ENCODE peak calls at places on chromosomes 4 and X, in ten cellular contexts. T is endothelial cell; W is T-helper 1 cell; O is RWPE1; K is activated T-helper 1 cell treated with anti-CD3 and anti-CD28 coated beads, Interleukin-2, amount 50 U/mL, for 16 hours; Y is activated CD4-positive, alpha-beta T cell treated with anti-CD3 and anti-CD28 coated beads for 4 hours; M is mesendoderm; J is SK-N-MC; E is Right ventricle myocardium inferior; U is activated naive CD8-positive, alpha-beta T cell treated with anti-CD3 and anti-CD28 coated beads, Interleukin-2, amount 50 U/mL, for 16 hours. X is an unnamed sample.

GRCh38 chrX:56882581-56882980 is 112.8 kb downstream of the SPIN3 start:
- DNase-seq in T (no peak), W (no peak), O (no peak), K (no peak), Y (no peak), M (no peak), J (no peak), E (no peak), U (no peak), X (no peak)

GRCh38 chr4:185933078-185933581 is 121.1 kb upstream of the SORBS2 start:
- DNase-seq in T (peak; percentile 6), W (no peak), O (no peak), K (no peak), Y (no peak), M (peak; percentile 32), J (no peak), E (no peak), U (no peak), X (no peak)

GRCh38 chr4:139857021-139857420 is 191.4 kb downstream of the MGST2 start:
- DNase-seq in T (no peak), W (no peak), O (no peak), K (no peak), Y (no peak), M (peak; percentile 63), J (no peak), E (no peak), U (no peak), X (no peak)

GRCh38 chrX:119758682-119759332 is 419 bp downstream of the SOWAHD start:
- DNase-seq in T (peak; percentile 4), W (peak; percentile 44), O (no peak), K (no peak), Y (peak; percentile 8), M (peak; percentile 22), J (no peak), E (no peak), U (no peak), X (no peak)

GRCh38 chr4:94880976-94881375 is 123.2 kb downstream of the BMPR1B start:
- DNase-seq in T (no peak), W (no peak), O (no peak), K (no peak), Y (no peak), M (no peak), J (no peak), E (no peak), U (no peak), X (no peak)

GRCh38 chr4:7894677-7895181 is 44.9 kb downstream of the AFAP1 start:
- DNase-seq in T (no peak), W (no peak), O (no peak), K (no peak), Y (no peak), M (no peak), J (no peak), E (no peak), U (no peak), X (no peak)

GRCh38 chr4:1325176-1325480 is 21.9 kb upstream of the UVSSA start:
- DNase-seq in T (no peak), W (no peak), O (no peak), K (no peak), Y (no peak), M (no peak), J (no peak), E (no peak), U (no peak), X (no peak)

GRCh38 chrX:68061206-68061535 is 372.1 kb downstream of the OPHN1 start:
- DNase-seq in T (no peak), W (no peak), O (no peak), K (no peak), Y (no peak), M (no peak), J (no peak), E (no peak), U (no peak), X (no peak)

GRCh38 chr4:188976644-188977115 is 837.4 kb downstream of the TRIML1 start:
- DNase-seq in T (no peak), W (no peak), O (no peak), K (no peak), Y (no peak), M (peak; percentile 91), J (no peak), E (no peak), U (no peak), X (no peak)

GRCh38 chrX:9312922-9313867 is 151.7 kb upstream of the TBL1X start:
- DNase-seq in T (peak; percentile 5), W (peak; percentile 37), O (peak; percentile 2), K (peak; percentile 64), Y (peak; percentile 82), M (peak; percentile 38), J (no peak), E (no peak), U (peak; percentile 32), X (peak; percentile 59)

GRCh38 chrX:152445926-152446325 is 5.2 kb downstream of the GABRA3 start:
- DNase-seq in T (no peak), W (no peak), O (no peak), K (no peak), Y (no peak), M (peak; percentile 19), J (no peak), E (no peak), U (no peak), X (no peak)

GRCh38 chrX:2320580-2321327 is 180.0 kb downstream of the DHRSX start:
- DNase-seq in T (no peak), W (no peak), O (no peak), K (no peak), Y (no peak), M (peak; percentile 8), J (no peak), E (peak; percentile 78), U (no peak), X (no peak)

GRCh38 chr4:162456106-162456505 is 292.3 kb upstream of the FSTL5 start:
- DNase-seq in T (no peak), W (no peak), O (peak; percentile 1), K (no peak), Y (no peak), M (no peak), J (no peak), E (no peak), U (no peak), X (no peak)

GRCh38 chrX:13851996-13852695 is 35.3 kb upstream of the GPM6B start:
- DNase-seq in T (no peak), W (no peak), O (no peak), K (no peak), Y (no peak), M (no peak), J (no peak), E (no peak), U (no peak), X (no peak)

GRCh38 chr4:118872181-118872580 is 16.5 kb upstream of the SYNPO2 start:
- DNase-seq in T (no peak), W (no peak), O (no peak), K (no peak), Y (no peak), M (no peak), J (no peak), E (no peak), U (no peak), X (no peak)

GRCh38 chr4:10205223-10205622 is 88.6 kb upstream of the WDR1 start:
- DNase-seq in T (no peak), W (no peak), O (no peak), K (no peak), Y (no peak), M (no peak), J (no peak), E (no peak), U (no peak), X (no peak)

GRCh38 chr4:39353478-39354177 is 12.5 kb downstream of the RFC1 start:
- DNase-seq in T (no peak), W (no peak), O (peak; percentile 55), K (no peak), Y (peak; percentile 40), M (no peak), J (peak; percentile 24), E (no peak), U (no peak), X (no peak)

GRCh38 chr4:26131711-26132110 is 189.1 kb upstream of the RBPJ start:
- DNase-seq in T (no peak), W (no peak), O (no peak), K (no peak), Y (no peak), M (no peak), J (no peak), E (no peak), U (no peak), X (no peak)

GRCh38 chr4:88033309-88033708 is 25.9 kb downstream of the PKD2 start:
- DNase-seq in T (peak; percentile 55), W (no peak), O (peak; percentile 44), K (no peak), Y (peak; percentile 30), M (peak; percentile 78), J (no peak), E (no peak), U (no peak), X (peak; percentile 19)

GRCh38 chrX:96763608-96764007 is 79.0 kb downstream of the DIAPH2 start:
- DNase-seq in T (no peak), W (no peak), O (no peak), K (no peak), Y (no peak), M (peak; percentile 34), J (no peak), E (no peak), U (no peak), X (no peak)

GRCh38 chrX:78046362-78046761 is 57.7 kb upstream of the PGK1 start:
- DNase-seq in T (no peak), W (no peak), O (no peak), K (no peak), Y (no peak), M (no peak), J (no peak), E (no peak), U (no peak), X (no peak)

GRCh38 chr4:189090174-189090814 is 850.4 kb upstream of the FRG1 start:
- DNase-seq in T (peak; percentile 27), W (no peak), O (peak; percentile 27), K (no peak), Y (no peak), M (peak; percentile 68), J (no peak), E (no peak), U (no peak), X (no peak)

GRCh38 chr4:178414042-178414441 is 971.8 kb upstream of the AGA start:
- DNase-seq in T (no peak), W (no peak), O (no peak), K (no peak), Y (no peak), M (no peak), J (no peak), E (no peak), U (no peak), X (no peak)

GRCh38 chr4:3879681-3880594 is 113.8 kb downstream of the ADRA2C start:
- DNase-seq in T (no peak), W (no peak), O (no peak), K (no peak), Y (no peak), M (no peak), J (no peak), E (no peak), U (no peak), X (no peak)

GRCh38 chr4:41379230-41379629 is 122.5 kb downstream of the UCHL1 start:
- DNase-seq in T (no peak), W (no peak), O (no peak), K (no peak), Y (no peak), M (no peak), J (no peak), E (no peak), U (no peak), X (no peak)

GRCh38 chr4:183354213-183354612 is 32.0 kb upstream of the CLDN24 start:
- DNase-seq in T (no peak), W (no peak), O (peak; percentile 41), K (no peak), Y (no peak), M (no peak), J (no peak), E (no peak), U (no peak), X (no peak)

GRCh38 chr4:125432078-125432477 is 117.3 kb downstream of the FAT4 start:
- DNase-seq in T (peak; percentile 13), W (no peak), O (no peak), K (no peak), Y (no peak), M (peak; percentile 88), J (no peak), E (no peak), U (no peak), X (no peak)

GRCh38 chr4:186840222-186840701 is 116.6 kb upstream of the FAT1 start:
- DNase-seq in T (no peak), W (no peak), O (no peak), K (no peak), Y (no peak), M (no peak), J (no peak), E (no peak), U (no peak), X (no peak)